ENCODE peak calls at places on chromosomes 11 and 22, in ten cellular contexts. One of them, this sample, is unnamed.

GRCh38 chr11:113521737-113522517 is 46.7 kb upstream of the DRD2 start:
- DNase-seq in stimulated activated naive CD8-positive, alpha-beta T cell treated with anti-CD3 and anti-CD28 coated beads, Interleukin-15, Interleukin-2, amounts not matched to agents 100 U/mL and 50 U/mL, for 24 hours: no peak
- DNase-seq in kidney: no peak
- DNase-seq in dorsolateral prefrontal cortex: no peak
- DNase-seq in mucosa of descending colon: no peak
- DNase-seq in AG08396: no peak
- DNase-seq in HL-60: no peak
- DNase-seq in fibroblast of pulmonary artery: no peak
- DNase-seq in AG09309: no peak
- DNase-seq in activated CD4-positive, CD25-positive, alpha-beta regulatory T cell treated with anti-CD3 and anti-CD28 coated beads, Interleukin-2, amount 50 U/mL, for 16 hours: no peak
- DNase-seq in this sample: no peak

GRCh38 chr11:69442807-69443137 is 38.7 kb upstream of the LINC01488 start:
- DNase-seq in stimulated activated naive CD8-positive, alpha-beta T cell treated with anti-CD3 and anti-CD28 coated beads, Interleukin-15, Interleukin-2, amounts not matched to agents 100 U/mL and 50 U/mL, for 24 hours: peak; percentile 11
- DNase-seq in kidney: peak; percentile 83
- DNase-seq in dorsolateral prefrontal cortex: no peak
- DNase-seq in mucosa of descending colon: no peak
- DNase-seq in AG08396: peak; percentile 78
- DNase-seq in HL-60: no peak
- DNase-seq in fibroblast of pulmonary artery: no peak
- DNase-seq in AG09309: peak; percentile 29
- DNase-seq in activated CD4-positive, CD25-positive, alpha-beta regulatory T cell treated with anti-CD3 and anti-CD28 coated beads, Interleukin-2, amount 50 U/mL, for 16 hours: no peak
- DNase-seq in this sample: no peak

GRCh38 chr11:15716550-15716949 is 601.8 kb downstream of the INSC start:
- DNase-seq in stimulated activated naive CD8-positive, alpha-beta T cell treated with anti-CD3 and anti-CD28 coated beads, Interleukin-15, Interleukin-2, amounts not matched to agents 100 U/mL and 50 U/mL, for 24 hours: no peak
- DNase-seq in kidney: no peak
- DNase-seq in dorsolateral prefrontal cortex: no peak
- DNase-seq in mucosa of descending colon: no peak
- DNase-seq in AG08396: peak; percentile 18
- DNase-seq in HL-60: no peak
- DNase-seq in fibroblast of pulmonary artery: peak; percentile 9
- DNase-seq in AG09309: no peak
- DNase-seq in activated CD4-positive, CD25-positive, alpha-beta regulatory T cell treated with anti-CD3 and anti-CD28 coated beads, Interleukin-2, amount 50 U/mL, for 16 hours: no peak
- DNase-seq in this sample: no peak

GRCh38 chr22:29313126-29314071 is 2.1 kb downstream of the RASL10A start:
- DNase-seq in stimulated activated naive CD8-positive, alpha-beta T cell treated with anti-CD3 and anti-CD28 coated beads, Interleukin-15, Interleukin-2, amounts not matched to agents 100 U/mL and 50 U/mL, for 24 hours: peak; percentile 33
- DNase-seq in kidney: peak; percentile 78
- DNase-seq in dorsolateral prefrontal cortex: no peak
- DNase-seq in mucosa of descending colon: peak; percentile 64
- DNase-seq in AG08396: peak; percentile 63
- DNase-seq in HL-60: no peak
- DNase-seq in fibroblast of pulmonary artery: peak; percentile 55
- DNase-seq in AG09309: no peak
- DNase-seq in activated CD4-positive, CD25-positive, alpha-beta regulatory T cell treated with anti-CD3 and anti-CD28 coated beads, Interleukin-2, amount 50 U/mL, for 16 hours: no peak
- DNase-seq in this sample: no peak

GRCh38 chr11:77672276-77672675 is 34.7 kb upstream of the CLNS1A start:
- DNase-seq in stimulated activated naive CD8-positive, alpha-beta T cell treated with anti-CD3 and anti-CD28 coated beads, Interleukin-15, Interleukin-2, amounts not matched to agents 100 U/mL and 50 U/mL, for 24 hours: no peak
- DNase-seq in kidney: no peak
- DNase-seq in dorsolateral prefrontal cortex: no peak
- DNase-seq in mucosa of descending colon: no peak
- DNase-seq in AG08396: peak; percentile 51
- DNase-seq in HL-60: no peak
- DNase-seq in fibroblast of pulmonary artery: peak; percentile 95
- DNase-seq in AG09309: peak; percentile 97
- DNase-seq in activated CD4-positive, CD25-positive, alpha-beta regulatory T cell treated with anti-CD3 and anti-CD28 coated beads, Interleukin-2, amount 50 U/mL, for 16 hours: no peak
- DNase-seq in this sample: no peak

GRCh38 chr11:16981651-16982194 is 32.5 kb downstream of the PLEKHA7 start:
- DNase-seq in stimulated activated naive CD8-positive, alpha-beta T cell treated with anti-CD3 and anti-CD28 coated beads, Interleukin-15, Interleukin-2, amounts not matched to agents 100 U/mL and 50 U/mL, for 24 hours: no peak
- DNase-seq in kidney: peak; percentile 91
- DNase-seq in dorsolateral prefrontal cortex: peak; percentile 82
- DNase-seq in mucosa of descending colon: no peak
- DNase-seq in AG08396: peak; percentile 29
- DNase-seq in HL-60: no peak
- DNase-seq in fibroblast of pulmonary artery: peak; percentile 55
- DNase-seq in AG09309: no peak
- DNase-seq in activated CD4-positive, CD25-positive, alpha-beta regulatory T cell treated with anti-CD3 and anti-CD28 coated beads, Interleukin-2, amount 50 U/mL, for 16 hours: no peak
- DNase-seq in this sample: no peak

GRCh38 chr22:28989035-28989464 is 72.6 kb downstream of the C22orf31 start:
- DNase-seq in stimulated activated naive CD8-positive, alpha-beta T cell treated with anti-CD3 and anti-CD28 coated beads, Interleukin-15, Interleukin-2, amounts not matched to agents 100 U/mL and 50 U/mL, for 24 hours: peak; percentile 9
- DNase-seq in kidney: peak; percentile 70
- DNase-seq in dorsolateral prefrontal cortex: no peak
- DNase-seq in mucosa of descending colon: no peak
- DNase-seq in AG08396: no peak
- DNase-seq in HL-60: no peak
- DNase-seq in fibroblast of pulmonary artery: peak; percentile 23
- DNase-seq in AG09309: no peak
- DNase-seq in activated CD4-positive, CD25-positive, alpha-beta regulatory T cell treated with anti-CD3 and anti-CD28 coated beads, Interleukin-2, amount 50 U/mL, for 16 hours: no peak
- DNase-seq in this sample: no peak

GRCh38 chr11:122459064-122459463 is 196.5 kb upstream of the UBASH3B start:
- DNase-seq in stimulated activated naive CD8-positive, alpha-beta T cell treated with anti-CD3 and anti-CD28 coated beads, Interleukin-15, Interleukin-2, amounts not matched to agents 100 U/mL and 50 U/mL, for 24 hours: no peak
- DNase-seq in kidney: no peak
- DNase-seq in dorsolateral prefrontal cortex: no peak
- DNase-seq in mucosa of descending colon: no peak
- DNase-seq in AG08396: no peak
- DNase-seq in HL-60: no peak
- DNase-seq in fibroblast of pulmonary artery: no peak
- DNase-seq in AG09309: no peak
- DNase-seq in activated CD4-positive, CD25-positive, alpha-beta regulatory T cell treated with anti-CD3 and anti-CD28 coated beads, Interleukin-2, amount 50 U/mL, for 16 hours: no peak
- DNase-seq in this sample: no peak

GRCh38 chr11:128198206-128198605 is 389.2 kb downstream of the ETS1 start:
- DNase-seq in stimulated activated naive CD8-positive, alpha-beta T cell treated with anti-CD3 and anti-CD28 coated beads, Interleukin-15, Interleukin-2, amounts not matched to agents 100 U/mL and 50 U/mL, for 24 hours: no peak
- DNase-seq in kidney: no peak
- DNase-seq in dorsolateral prefrontal cortex: no peak
- DNase-seq in mucosa of descending colon: no peak
- DNase-seq in AG08396: no peak
- DNase-seq in HL-60: no peak
- DNase-seq in fibroblast of pulmonary artery: peak; percentile 43
- DNase-seq in AG09309: no peak
- DNase-seq in activated CD4-positive, CD25-positive, alpha-beta regulatory T cell treated with anti-CD3 and anti-CD28 coated beads, Interleukin-2, amount 50 U/mL, for 16 hours: no peak
- DNase-seq in this sample: no peak

GRCh38 chr11:120974980-120975379 is 48.9 kb upstream of the TBCEL start:
- DNase-seq in stimulated activated naive CD8-positive, alpha-beta T cell treated with anti-CD3 and anti-CD28 coated beads, Interleukin-15, Interleukin-2, amounts not matched to agents 100 U/mL and 50 U/mL, for 24 hours: no peak
- DNase-seq in kidney: no peak
- DNase-seq in dorsolateral prefrontal cortex: no peak
- DNase-seq in mucosa of descending colon: no peak
- DNase-seq in AG08396: no peak
- DNase-seq in HL-60: no peak
- DNase-seq in fibroblast of pulmonary artery: no peak
- DNase-seq in AG09309: no peak
- DNase-seq in activated CD4-positive, CD25-positive, alpha-beta regulatory T cell treated with anti-CD3 and anti-CD28 coated beads, Interleukin-2, amount 50 U/mL, for 16 hours: no peak
- DNase-seq in this sample: no peak

GRCh38 chr11:69667619-69668604 is 7.2 kb downstream of the LTO1 start:
- DNase-seq in stimulated activated naive CD8-positive, alpha-beta T cell treated with anti-CD3 and anti-CD28 coated beads, Interleukin-15, Interleukin-2, amounts not matched to agents 100 U/mL and 50 U/mL, for 24 hours: no peak
- DNase-seq in kidney: no peak
- DNase-seq in dorsolateral prefrontal cortex: no peak
- DNase-seq in mucosa of descending colon: no peak
- DNase-seq in AG08396: no peak
- DNase-seq in HL-60: no peak
- DNase-seq in fibroblast of pulmonary artery: no peak
- DNase-seq in AG09309: no peak
- DNase-seq in activated CD4-positive, CD25-positive, alpha-beta regulatory T cell treated with anti-CD3 and anti-CD28 coated beads, Interleukin-2, amount 50 U/mL, for 16 hours: no peak
- DNase-seq in this sample: no peak

GRCh38 chr11:92845390-92846185 is 123.9 kb upstream of the MTNR1B start:
- DNase-seq in stimulated activated naive CD8-positive, alpha-beta T cell treated with anti-CD3 and anti-CD28 coated beads, Interleukin-15, Interleukin-2, amounts not matched to agents 100 U/mL and 50 U/mL, for 24 hours: no peak
- DNase-seq in kidney: no peak
- DNase-seq in dorsolateral prefrontal cortex: no peak
- DNase-seq in mucosa of descending colon: no peak
- DNase-seq in AG08396: no peak
- DNase-seq in HL-60: no peak
- DNase-seq in fibroblast of pulmonary artery: no peak
- DNase-seq in AG09309: no peak
- DNase-seq in activated CD4-positive, CD25-positive, alpha-beta regulatory T cell treated with anti-CD3 and anti-CD28 coated beads, Interleukin-2, amount 50 U/mL, for 16 hours: no peak
- DNase-seq in this sample: no peak

GRCh38 chr11:69229521-69229920 is 64.4 kb upstream of the MYEOV start:
- DNase-seq in stimulated activated naive CD8-positive, alpha-beta T cell treated with anti-CD3 and anti-CD28 coated beads, Interleukin-15, Interleukin-2, amounts not matched to agents 100 U/mL and 50 U/mL, for 24 hours: no peak
- DNase-seq in kidney: no peak
- DNase-seq in dorsolateral prefrontal cortex: no peak
- DNase-seq in mucosa of descending colon: no peak
- DNase-seq in AG08396: no peak
- DNase-seq in HL-60: no peak
- DNase-seq in fibroblast of pulmonary artery: no peak
- DNase-seq in AG09309: no peak
- DNase-seq in activated CD4-positive, CD25-positive, alpha-beta regulatory T cell treated with anti-CD3 and anti-CD28 coated beads, Interleukin-2, amount 50 U/mL, for 16 hours: no peak
- DNase-seq in this sample: no peak

GRCh38 chr22:38572065-38572464 is 2.1 kb upstream of the DMC1 start:
- DNase-seq in stimulated activated naive CD8-positive, alpha-beta T cell treated with anti-CD3 and anti-CD28 coated beads, Interleukin-15, Interleukin-2, amounts not matched to agents 100 U/mL and 50 U/mL, for 24 hours: peak; percentile 33
- DNase-seq in kidney: no peak
- DNase-seq in dorsolateral prefrontal cortex: peak; percentile 38
- DNase-seq in mucosa of descending colon: no peak
- DNase-seq in AG08396: peak; percentile 58
- DNase-seq in HL-60: peak; percentile 48
- DNase-seq in fibroblast of pulmonary artery: peak; percentile 74
- DNase-seq in AG09309: no peak
- DNase-seq in activated CD4-positive, CD25-positive, alpha-beta regulatory T cell treated with anti-CD3 and anti-CD28 coated beads, Interleukin-2, amount 50 U/mL, for 16 hours: no peak
- DNase-seq in this sample: peak; percentile 23

GRCh38 chr11:848988-849824 is 6.6 kb downstream of the TSPAN4 start:
- DNase-seq in stimulated activated naive CD8-positive, alpha-beta T cell treated with anti-CD3 and anti-CD28 coated beads, Interleukin-15, Interleukin-2, amounts not matched to agents 100 U/mL and 50 U/mL, for 24 hours: peak; percentile 43
- DNase-seq in kidney: no peak
- DNase-seq in dorsolateral prefrontal cortex: no peak
- DNase-seq in mucosa of descending colon: no peak
- DNase-seq in AG08396: no peak
- DNase-seq in HL-60: no peak
- DNase-seq in fibroblast of pulmonary artery: no peak
- DNase-seq in AG09309: no peak
- DNase-seq in activated CD4-positive, CD25-positive, alpha-beta regulatory T cell treated with anti-CD3 and anti-CD28 coated beads, Interleukin-2, amount 50 U/mL, for 16 hours: no peak
- DNase-seq in this sample: no peak

GRCh38 chr22:46084943-46085830 is 65.1 kb upstream of the PPARA start:
- DNase-seq in stimulated activated naive CD8-positive, alpha-beta T cell treated with anti-CD3 and anti-CD28 coated beads, Interleukin-15, Interleukin-2, amounts not matched to agents 100 U/mL and 50 U/mL, for 24 hours: no peak
- DNase-seq in kidney: peak; percentile 97
- DNase-seq in dorsolateral prefrontal cortex: peak; percentile 73
- DNase-seq in mucosa of descending colon: peak; percentile 86
- DNase-seq in AG08396: peak; percentile 83
- DNase-seq in HL-60: no peak
- DNase-seq in fibroblast of pulmonary artery: no peak
- DNase-seq in AG09309: peak; percentile 61
- DNase-seq in activated CD4-positive, CD25-positive, alpha-beta regulatory T cell treated with anti-CD3 and anti-CD28 coated beads, Interleukin-2, amount 50 U/mL, for 16 hours: no peak
- DNase-seq in this sample: no peak

GRCh38 chr11:120912504-120912903 is 111.4 kb upstream of the TBCEL start:
- DNase-seq in stimulated activated naive CD8-positive, alpha-beta T cell treated with anti-CD3 and anti-CD28 coated beads, Interleukin-15, Interleukin-2, amounts not matched to agents 100 U/mL and 50 U/mL, for 24 hours: no peak
- DNase-seq in kidney: no peak
- DNase-seq in dorsolateral prefrontal cortex: no peak
- DNase-seq in mucosa of descending colon: no peak
- DNase-seq in AG08396: peak; percentile 38
- DNase-seq in HL-60: no peak
- DNase-seq in fibroblast of pulmonary artery: peak; percentile 51
- DNase-seq in AG09309: peak; percentile 20
- DNase-seq in activated CD4-positive, CD25-positive, alpha-beta regulatory T cell treated with anti-CD3 and anti-CD28 coated beads, Interleukin-2, amount 50 U/mL, for 16 hours: no peak
- DNase-seq in this sample: peak; percentile 30

GRCh38 chr11:111841370-111842053 is 29.9 kb downstream of the ALG9 start:
- DNase-seq in stimulated activated naive CD8-positive, alpha-beta T cell treated with anti-CD3 and anti-CD28 coated beads, Interleukin-15, Interleukin-2, amounts not matched to agents 100 U/mL and 50 U/mL, for 24 hours: peak; percentile 89
- DNase-seq in kidney: peak; percentile 85
- DNase-seq in dorsolateral prefrontal cortex: peak; percentile 98
- DNase-seq in mucosa of descending colon: peak; percentile 69
- DNase-seq in AG08396: peak; percentile 66
- DNase-seq in HL-60: peak; percentile 86
- DNase-seq in fibroblast of pulmonary artery: peak; percentile 91
- DNase-seq in AG09309: peak; percentile 98
- DNase-seq in activated CD4-positive, CD25-positive, alpha-beta regulatory T cell treated with anti-CD3 and anti-CD28 coated beads, Interleukin-2, amount 50 U/mL, for 16 hours: peak; percentile 77
- DNase-seq in this sample: peak; percentile 44

GRCh38 chr11:103051986-103052385 is 40.0 kb downstream of the DCUN1D5 start:
- DNase-seq in stimulated activated naive CD8-positive, alpha-beta T cell treated with anti-CD3 and anti-CD28 coated beads, Interleukin-15, Interleukin-2, amounts not matched to agents 100 U/mL and 50 U/mL, for 24 hours: no peak
- DNase-seq in kidney: no peak
- DNase-seq in dorsolateral prefrontal cortex: no peak
- DNase-seq in mucosa of descending colon: no peak
- DNase-seq in AG08396: no peak
- DNase-seq in HL-60: no peak
- DNase-seq in fibroblast of pulmonary artery: no peak
- DNase-seq in AG09309: no peak
- DNase-seq in activated CD4-positive, CD25-positive, alpha-beta regulatory T cell treated with anti-CD3 and anti-CD28 coated beads, Interleukin-2, amount 50 U/mL, for 16 hours: no peak
- DNase-seq in this sample: no peak

GRCh38 chr11:96278039-96278897 is 64.7 kb downstream of the MAML2 start:
- DNase-seq in stimulated activated naive CD8-positive, alpha-beta T cell treated with anti-CD3 and anti-CD28 coated beads, Interleukin-15, Interleukin-2, amounts not matched to agents 100 U/mL and 50 U/mL, for 24 hours: no peak
- DNase-seq in kidney: no peak
- DNase-seq in dorsolateral prefrontal cortex: no peak
- DNase-seq in mucosa of descending colon: no peak
- DNase-seq in AG08396: no peak
- DNase-seq in HL-60: no peak
- DNase-seq in fibroblast of pulmonary artery: no peak
- DNase-seq in AG09309: no peak
- DNase-seq in activated CD4-positive, CD25-positive, alpha-beta regulatory T cell treated with anti-CD3 and anti-CD28 coated beads, Interleukin-2, amount 50 U/mL, for 16 hours: no peak
- DNase-seq in this sample: no peak

GRCh38 chr11:36622431-36623136 is 24.5 kb upstream of the RAG2 start:
- DNase-seq in stimulated activated naive CD8-positive, alpha-beta T cell treated with anti-CD3 and anti-CD28 coated beads, Interleukin-15, Interleukin-2, amounts not matched to agents 100 U/mL and 50 U/mL, for 24 hours: no peak
- DNase-seq in kidney: no peak
- DNase-seq in dorsolateral prefrontal cortex: no peak
- DNase-seq in mucosa of descending colon: no peak
- DNase-seq in AG08396: peak; percentile 12
- DNase-seq in HL-60: peak; percentile 36
- DNase-seq in fibroblast of pulmonary artery: peak; percentile 56
- DNase-seq in AG09309: no peak
- DNase-seq in activated CD4-positive, CD25-positive, alpha-beta regulatory T cell treated with anti-CD3 and anti-CD28 coated beads, Interleukin-2, amount 50 U/mL, for 16 hours: no peak
- DNase-seq in this sample: no peak

This sample was measured in GM19239.